ENCODE peak calls at places on chromosomes 3 and 15, in ten cellular contexts. D is thoracic aorta; T is adrenal gland; F is colonic mucosa; I is gastrocnemius medialis; R is neural progenitor cell; O is right atrium auricular region; W is Peyer's patch; P is CD8-positive, alpha-beta T cell; Y is AG10803. H is an unnamed sample.

GRCh38 chr15:100433304-100433703 is 91.5 kb upstream of the ADAMTS17 start:
- DNase-seq in T (no peak), D (no peak), F (no peak), P (no peak), Y (no peak), W (no peak), I (no peak), R (no peak), O (no peak), H (no peak)

GRCh38 chr3:172246107-172246870 is 202.0 kb downstream of the GHSR start:
- DNase-seq in I (no peak), R (no peak), P (no peak), O (no peak), W (no peak), Y (no peak), F (no peak), T (peak; percentile 88), D (no peak), H (no peak)

GRCh38 chr3:155727836-155728235 is 17.0 kb downstream of the PLCH1 start:
- DNase-seq in T (no peak), R (no peak), I (no peak), O (no peak), D (no peak), F (no peak), Y (no peak), W (no peak), P (no peak), H (no peak)

GRCh38 chr3:193673845-193674244 is 80.8 kb downstream of the OPA1 start:
- DNase-seq in D (no peak), O (no peak), I (no peak), F (no peak), W (no peak), P (no peak), R (peak; percentile 91), Y (no peak), T (no peak), H (no peak)

GRCh38 chr15:77033729-77034619 is 36.9 kb downstream of the TSPAN3 start:
- DNase-seq in Y (no peak), R (no peak), I (no peak), T (peak; percentile 49), W (peak; percentile 52), F (peak; percentile 14), P (no peak), O (peak; percentile 54), D (no peak), H (no peak)

GRCh38 chr3:14906355-14906960 is 40.9 kb upstream of the NR2C2 start:
- DNase-seq in Y (no peak), O (no peak), F (no peak), P (no peak), T (no peak), W (no peak), D (no peak), R (no peak), I (no peak), H (no peak)

GRCh38 chr3:65951836-65952505 is 86.7 kb downstream of the MAGI1 start:
- DNase-seq in I (no peak), Y (no peak), O (no peak), D (no peak), F (no peak), W (no peak), R (no peak), T (no peak), P (no peak), H (no peak)

GRCh38 chr3:170660139-170660538 is 74.3 kb upstream of the SLC7A14 start:
- DNase-seq in D (no peak), F (no peak), T (no peak), O (no peak), R (no peak), P (no peak), I (no peak), W (no peak), Y (no peak), H (no peak)

GRCh38 chr15:93210995-93211394 is 122.0 kb upstream of the RGMA start:
- DNase-seq in T (no peak), Y (no peak), O (no peak), W (no peak), I (peak; percentile 64), P (no peak), F (no peak), D (no peak), R (no peak), H (no peak)

GRCh38 chr3:133880287-133880686 is 15.4 kb downstream of the RAB6B start:
- DNase-seq in D (no peak), P (no peak), R (no peak), W (no peak), I (no peak), Y (no peak), T (peak; percentile 53), O (no peak), F (no peak), H (peak; percentile 10)

GRCh38 chr3:46359748-46360509 is 6.0 kb downstream of the CCR2 start:
- DNase-seq in R (peak; percentile 79), P (no peak), T (no peak), O (no peak), W (no peak), I (no peak), D (no peak), Y (peak; percentile 17), F (no peak), H (peak; percentile 65)

DNA sequence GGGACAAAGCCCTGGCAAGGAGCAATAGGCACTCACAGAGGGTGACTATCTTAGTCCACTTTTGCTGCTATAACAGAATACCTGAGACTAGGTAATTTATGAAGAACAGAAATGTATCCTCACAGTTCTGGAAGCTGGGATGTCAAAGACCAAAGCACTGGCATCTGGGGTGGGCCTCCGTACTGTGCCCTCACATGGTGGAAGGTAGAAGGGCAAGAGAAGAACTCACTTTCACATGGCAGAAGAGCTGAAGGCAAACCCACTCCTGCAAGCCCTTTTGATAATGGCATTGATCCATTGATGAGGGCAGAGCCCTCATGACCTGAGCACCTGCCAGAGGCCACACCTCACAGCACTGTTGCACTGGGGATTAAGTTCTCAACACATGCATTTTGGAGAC is 173.4 kb upstream of the C2CD4B start:
- DNase-seq in I (no peak), T (no peak), D (no peak), P (no peak), F (no peak), O (no peak), W (no peak), R (no peak), Y (no peak), H (no peak)
- TF ChIP-seq CTCF in I (no peak), T (no peak), D (no peak), P (no peak), F (no peak), O (no peak), W (no peak), R (no peak), Y (no peak), H (no peak)

DNA sequence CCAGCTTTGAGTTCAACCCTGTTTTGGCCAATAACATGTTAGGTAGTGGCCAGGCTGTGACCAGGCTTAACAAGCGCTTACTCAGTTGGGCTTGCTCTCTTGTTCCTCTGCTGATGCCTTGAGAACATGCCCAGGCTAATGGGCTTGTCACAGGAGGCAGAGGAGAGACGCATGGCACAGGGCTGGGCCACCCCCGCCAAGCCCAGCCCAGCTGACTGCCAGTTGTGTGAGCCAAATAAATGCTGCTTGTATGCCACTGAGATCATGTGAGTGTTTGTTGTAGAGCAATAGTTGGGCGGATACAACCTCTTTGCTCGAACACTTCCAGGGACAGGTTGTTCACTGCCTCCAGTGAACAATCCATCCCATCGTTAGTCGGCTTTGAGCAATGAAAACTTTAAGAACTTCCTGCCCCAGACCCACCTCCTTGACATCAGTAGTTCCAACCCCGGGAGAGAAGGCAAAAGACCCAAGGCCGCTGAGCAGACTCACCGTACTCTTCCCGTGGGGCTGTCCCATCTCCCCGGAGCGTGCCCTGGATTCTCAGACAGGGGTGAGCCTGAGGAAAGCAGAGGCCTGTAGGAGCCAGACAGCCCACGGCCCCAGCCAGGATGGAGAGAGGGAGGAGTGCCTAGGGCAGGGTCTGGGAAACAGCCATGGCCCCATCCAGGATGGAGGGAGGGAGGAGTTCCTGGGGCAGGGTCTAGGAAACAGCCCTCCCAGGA is 4.1 kb downstream of the PLA2G4F start:
- DNase-seq in O (no peak), D (no peak), I (peak; percentile 83), W (no peak), F (peak; percentile 60), P (no peak), Y (peak; percentile 25), R (no peak), T (no peak), H (no peak)
- H3K4me3 ChIP-seq in O (no peak overlapping the region), D (no peak overlapping the region), I (no peak overlapping the region), W (no peak overlapping the region), F (no peak overlapping the region), P (no peak overlapping the region), Y (no peak overlapping the region), R (no peak overlapping the region), T (no peak overlapping the region), H (no peak overlapping the region)

GRCh38 chr15:61731081-61731480 is 329.2 kb downstream of the VPS13C start:
- DNase-seq in I (no peak), R (no peak), W (no peak), F (no peak), P (no peak), T (no peak), D (no peak), O (no peak), Y (no peak), H (no peak)
- TF ChIP-seq CTCF in I (no peak), R (no peak), W (no peak), F (no peak), P (no peak), T (no peak), D (no peak), O (no peak), Y (peak; percentile 4), H (no peak)

GRCh38 chr3:48596676-48597407 is 1.7 kb upstream of the COL7A1 start:
- DNase-seq in W (no peak), R (no peak), P (no peak), I (no peak), F (no peak), D (no peak), Y (no peak), O (no peak), T (no peak), H (no peak)

GRCh38 chr3:48595526-48596121 is 495 bp upstream of the COL7A1 start:
- DNase-seq in P (no peak), T (peak; percentile 72), D (peak; percentile 58), R (peak; percentile 26), W (peak; percentile 63), O (peak; percentile 71), Y (peak; percentile 84), I (no peak), F (no peak), H (no peak)

GRCh38 chr3:48594431-48595049 is 589 bp downstream of the COL7A1 start:
- DNase-seq in O (no peak), W (no peak), T (no peak), F (no peak), R (peak; percentile 18), P (no peak), D (no peak), I (no peak), Y (peak; percentile 48), H (no peak)

GRCh38 chr3:48596157-48596556 is 1.0 kb upstream of the COL7A1 start:
- DNase-seq in I (no peak), F (no peak), Y (no peak), P (no peak), T (no peak), W (no peak), O (no peak), D (no peak), R (no peak), H (no peak)

DNA sequence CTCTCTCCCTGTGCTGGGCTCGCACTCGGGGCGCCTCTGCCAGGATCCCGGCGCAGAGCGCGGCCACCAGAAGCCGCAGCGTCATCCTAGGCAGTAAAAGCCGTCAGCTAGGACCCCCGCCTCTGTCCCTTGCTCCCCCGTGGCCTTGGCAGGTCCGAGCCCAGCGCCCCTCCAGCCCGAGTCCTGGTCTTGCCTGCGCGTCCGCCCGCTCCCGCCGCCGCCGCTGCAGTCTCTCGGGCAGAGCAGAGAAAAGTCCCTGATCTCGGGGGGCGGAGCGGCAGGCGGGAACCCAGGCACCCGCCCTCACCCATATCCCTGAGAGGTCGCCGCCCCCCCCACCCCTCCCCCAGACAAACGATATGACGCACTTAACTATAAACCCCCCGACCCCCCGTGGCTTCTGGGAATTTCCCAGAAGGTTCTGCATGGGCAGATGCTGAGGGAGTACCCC is at the start of gene COL7A1:
- DNase-seq in Y (peak; percentile 31), D (no peak), O (no peak), R (no peak), I (no peak), W (no peak), F (no peak), P (no peak), T (no peak), H (no peak)
- H3K4me3 ChIP-seq in Y (peak within 1 kb of the TSS; percentile 64), D (peak within 1 kb of the TSS; percentile 73), O (peak within 1 kb of the TSS; percentile 16), R (no peak within 1 kb of the TSS), I (peak within 1 kb of the TSS; percentile 50), W (peak within 1 kb of the TSS; percentile 49), F (peak within 1 kb of the TSS; percentile 11), P (no peak within 1 kb of the TSS), T (no peak within 1 kb of the TSS), H (no peak within 1 kb of the TSS)